ENCODE peak calls at places on chromosomes 3 and 15, in eight cellular contexts. O is NCI-H1694 treated with DMSO at 0.1 percent for 48 hours, L is GDM1, N is C1 segment of cervical spinal cord, Y is NCI-H748 treated with DMSO at 0.1 percent for 48 hours, S is NB4, F is KBM-7, M is memory B cell. P is an unnamed sample.

GRCh38 chr15:70195808-70196304 is 98.1 kb upstream of the TLE3 start:
- DNase-seq in Y (no peak), S (no peak), M (no peak), N (peak), F (no peak), O (no peak), L (no peak), P (peak)

GRCh38 chr15:78642341-78642740 is 1.3 kb upstream of the CHRNB4 start:
- DNase-seq in M (no peak), L (no peak), Y (no peak), O (peak), S (no peak), N (no peak), F (no peak), P (no peak)

GRCh38 chr3:123695152-123695551 is 110.3 kb upstream of the HACD2 start:
- DNase-seq in L (no peak), N (no peak), M (no peak), Y (no peak), S (no peak), O (no peak), F (no peak), P (peak)

GRCh38 chr3:140341817-140342403 is 336.0 kb upstream of the TRIM42 start:
- DNase-seq in M (no peak), Y (no peak), L (no peak), F (no peak), N (no peak), O (peak), S (no peak), P (no peak)

GRCh38 chr3:46846624-46847542 is 16.4 kb downstream of the MYL3 start:
- DNase-seq in S (no peak), F (no peak), N (no peak), O (no peak), M (no peak), L (no peak), Y (no peak), P (no peak)

GRCh38 chr3:106611841-106612240 is 743.0 kb upstream of the CBLB start:
- DNase-seq in L (no peak), M (no peak), S (no peak), O (no peak), Y (no peak), N (no peak), F (no peak), P (peak)

GRCh38 chr15:96347181-96348111 is 16.9 kb downstream of the NR2F2 start:
- DNase-seq in L (no peak), F (no peak), Y (no peak), S (peak), N (no peak), M (no peak), O (no peak), P (peak)

GRCh38 chr3:107855710-107856109 is 235.1 kb downstream of the CD47 start:
- DNase-seq in F (peak), N (no peak), L (no peak), M (peak), Y (no peak), S (peak), O (no peak), P (peak)

GRCh38 chr15:62067448-62068044 is 769 bp downstream of the C2CD4A start:
- DNase-seq in O (no peak), N (no peak), L (no peak), S (no peak), F (no peak), Y (no peak), M (peak), P (peak)

GRCh38 chr3:133828576-133829309 is 23.1 kb downstream of the SRPRB start:
- DNase-seq in L (no peak), M (no peak), Y (no peak), S (no peak), O (no peak), N (no peak), F (no peak), P (no peak)

GRCh38 chr3:46928297-46928696 is 48.2 kb downstream of the CCDC12 start:
- DNase-seq in Y (no peak), S (peak), F (peak), M (no peak), O (no peak), L (peak), N (no peak), P (no peak)

GRCh38 chr3:53243785-53244184 is 12.0 kb downstream of the TKT start:
- DNase-seq in O (no peak), M (no peak), N (no peak), F (no peak), Y (no peak), L (no peak), S (no peak), P (no peak)

GRCh38 chr3:42406727-42407450 is 3.5 kb downstream of the LYZL4 start:
- DNase-seq in L (no peak), Y (no peak), M (no peak), N (no peak), F (no peak), O (no peak), S (no peak), P (no peak)

GRCh38 chr15:75947117-75947516 is 43.4 kb downstream of the FBXO22 start:
- DNase-seq in F (no peak), Y (no peak), O (no peak), S (no peak), L (no peak), M (no peak), N (no peak), P (no peak)

GRCh38 chr3:120093923-120094775 is at the start of gene GSK3B:
- DNase-seq in M (peak), F (no peak), N (no peak), O (peak), Y (peak), L (peak), S (peak), P (no peak)

GRCh38 chr15:68999091-68999490 is 15.4 kb upstream of the NOX5 start:
- DNase-seq in M (no peak), S (no peak), O (no peak), F (no peak), N (no peak), Y (no peak), L (no peak), P (no peak)

GRCh38 chr3:3053974-3054373 is 56.2 kb downstream of the IL5RA start:
- DNase-seq in F (peak), S (no peak), O (no peak), M (no peak), L (no peak), Y (no peak), N (no peak), P (no peak)

GRCh38 chr3:45929042-45929679 is 14.1 kb upstream of the CXCR6 start:
- DNase-seq in L (peak), S (peak), M (peak), O (no peak), Y (no peak), F (peak), N (no peak), P (peak)

GRCh38 chr3:122383915-122384697 is at the start of gene FAM162A:
- DNase-seq in O (peak), F (peak), N (peak), L (peak), Y (peak), M (peak), S (peak), P (peak)

GRCh38 chr3:198062068-198062465 is 102.0 kb downstream of the LMLN start:
- DNase-seq in L (no peak), F (no peak), N (no peak), Y (no peak), S (no peak), O (no peak), M (no peak), P (peak)

GRCh38 chr3:126522363-126522788 is 1.6 kb upstream of the CHST13 start:
- DNase-seq in N (peak), F (peak), S (peak), M (peak), L (peak), O (peak), Y (no peak), P (peak)

GRCh38 chr3:98734737-98735136 is 28.4 kb upstream of the ST3GAL6 start:
- DNase-seq in L (no peak), O (peak), Y (no peak), F (no peak), S (no peak), M (no peak), N (no peak), P (peak)

GRCh38 chr3:106025151-106025722 is 156.4 kb upstream of the CBLB start:
- DNase-seq in L (no peak), S (no peak), N (no peak), Y (peak), O (no peak), F (peak), M (no peak), P (no peak)

GRCh38 chr3:172334743-172335142 is 113.5 kb downstream of the GHSR start:
- DNase-seq in S (no peak), Y (no peak), O (no peak), L (no peak), F (no peak), M (no peak), N (no peak), P (no peak)

GRCh38 chr3:95289295-95289694 is 1226.4 kb downstream of the NSUN3 start:
- DNase-seq in M (no peak), L (no peak), S (no peak), N (no peak), Y (no peak), O (no peak), F (no peak), P (no peak)

GRCh38 chr3:46405301-46406079 is 1.4 kb downstream of the CCR5AS start:
- DNase-seq in S (no peak), O (no peak), L (no peak), M (no peak), Y (no peak), F (no peak), N (no peak), P (peak)

GRCh38 chr15:89400121-89400996 is 65.7 kb upstream of the POLG start:
- DNase-seq in L (no peak), F (no peak), O (no peak), M (no peak), N (no peak), S (no peak), Y (peak), P (no peak)

GRCh38 chr3:101124125-101124524 is 130.9 kb upstream of the ABI3BP start:
- DNase-seq in N (no peak), L (no peak), F (no peak), M (no peak), Y (no peak), S (no peak), O (no peak), P (no peak)

GRCh38 chr3:161221881-161222600 is 930 bp downstream of the NMD3 start:
- DNase-seq in L (no peak), O (no peak), M (no peak), S (peak), N (no peak), Y (no peak), F (peak), P (peak)

GRCh38 chr3:171321241-171321640 is 139.0 kb downstream of the TNIK start:
- DNase-seq in N (no peak), O (no peak), Y (no peak), M (no peak), S (no peak), L (no peak), F (no peak), P (no peak)

GRCh38 chr3:123635220-123635619 is 50.4 kb upstream of the HACD2 start:
- DNase-seq in S (no peak), O (no peak), M (no peak), F (no peak), Y (no peak), N (no peak), L (no peak), P (no peak)

P was measured in dermis blood vessel endothelial cell.